ENCODE peak calls at places on chromosomes 16 and 17, in five cellular contexts. Y is tibial nerve, X is heart right ventricle, R is cardiac muscle cell, P is right lobe of liver. F is an unnamed sample.

GRCh38 chr17:32256695-32257013 is 9.0 kb upstream of the RHBDL3 start:
- DNase-seq in Y (no peak), X (no peak), R (no peak), P (no peak), F (no peak)

GRCh38 chr17:6786618-6787017 is 10.6 kb downstream of the FBXO39 start:
- DNase-seq in Y (no peak), X (no peak), R (no peak), P (no peak), F (peak; percentile 47)

GRCh38 chr17:4340914-4341615 is 25.4 kb downstream of the UBE2G1 start:
- DNase-seq in Y (no peak), X (no peak), R (no peak), P (no peak), F (no peak)

GRCh38 chr16:56328276-56329022 is 96.9 kb downstream of the AMFR start:
- DNase-seq in Y (no peak), X (no peak), R (no peak), P (no peak), F (no peak)

GRCh38 chr17:50681260-50682200 is 26.2 kb downstream of the ANKRD40 start:
- DNase-seq in Y (peak; percentile 70), X (no peak), R (peak; percentile 52), P (no peak), F (peak; percentile 83)

GRCh38 chr17:66386789-66387351 is 84.5 kb downstream of the PRKCA start:
- DNase-seq in Y (no peak), X (no peak), R (no peak), P (no peak), F (peak; percentile 70)

GRCh38 chr17:17035490-17035889 is 6.8 kb upstream of the MPRIP start:
- DNase-seq in Y (no peak), X (no peak), R (no peak), P (no peak), F (no peak)

GRCh38 chr16:49664221-49665215 is 191.4 kb downstream of the ZNF423 start:
- DNase-seq in Y (peak; percentile 18), X (peak; percentile 71), R (no peak), P (no peak), F (no peak)

GRCh38 chr16:74611721-74612120 is 4.8 kb upstream of the GLG1 start:
- DNase-seq in Y (no peak), X (no peak), R (no peak), P (no peak), F (peak; percentile 39)

GRCh38 chr17:28328325-28328724 is 6.9 kb downstream of the IFT20 start:
- DNase-seq in Y (no peak), X (no peak), R (no peak), P (peak; percentile 7), F (peak; percentile 52)

GRCh38 chr16:86663691-86664517 is 85.6 kb downstream of the FOXL1 start:
- DNase-seq in Y (no peak), X (no peak), R (no peak), P (no peak), F (peak; percentile 80)

GRCh38 chr16:7182510-7183109 is 150.0 kb upstream of the RBFOX1 start:
- DNase-seq in Y (no peak), X (no peak), R (peak; percentile 78), P (no peak), F (no peak)

GRCh38 chr16:65481956-65482355 is 360.1 kb upstream of the CDH11 start:
- DNase-seq in Y (no peak), X (no peak), R (no peak), P (no peak), F (no peak)

GRCh38 chr17:58982626-58983025 is 124.1 kb downstream of the TRIM37 start:
- DNase-seq in Y (no peak), X (no peak), R (no peak), P (no peak), F (no peak)

GRCh38 chr16:11250091-11250785 is 5.8 kb downstream of the SOCS1 start:
- DNase-seq in Y (no peak), X (no peak), R (no peak), P (no peak), F (peak; percentile 44)

GRCh38 chr17:62601438-62601837 is 26.0 kb upstream of the MRC2 start:
- DNase-seq in Y (no peak), X (no peak), R (no peak), P (no peak), F (peak; percentile 53)

GRCh38 chr17:53627511-53627910 is 195.2 kb upstream of the KIF2B start:
- DNase-seq in Y (no peak), X (no peak), R (no peak), P (no peak), F (no peak)

GRCh38 chr16:3147046-3147756 is 12.4 kb downstream of the ZNF213 start:
- DNase-seq in Y (no peak), X (no peak), R (no peak), P (no peak), F (no peak)

GRCh38 chr17:28467456-28468025 is 5.9 kb upstream of the SLC13A2 start:
- DNase-seq in Y (no peak), X (no peak), R (no peak), P (no peak), F (peak; percentile 90)

GRCh38 chr17:78974635-78975591 is 4.8 kb downstream of the LGALS3BP start:
- DNase-seq in Y (peak; percentile 75), X (peak; percentile 59), R (peak; percentile 32), P (peak; percentile 75), F (peak; percentile 89)

DNA sequence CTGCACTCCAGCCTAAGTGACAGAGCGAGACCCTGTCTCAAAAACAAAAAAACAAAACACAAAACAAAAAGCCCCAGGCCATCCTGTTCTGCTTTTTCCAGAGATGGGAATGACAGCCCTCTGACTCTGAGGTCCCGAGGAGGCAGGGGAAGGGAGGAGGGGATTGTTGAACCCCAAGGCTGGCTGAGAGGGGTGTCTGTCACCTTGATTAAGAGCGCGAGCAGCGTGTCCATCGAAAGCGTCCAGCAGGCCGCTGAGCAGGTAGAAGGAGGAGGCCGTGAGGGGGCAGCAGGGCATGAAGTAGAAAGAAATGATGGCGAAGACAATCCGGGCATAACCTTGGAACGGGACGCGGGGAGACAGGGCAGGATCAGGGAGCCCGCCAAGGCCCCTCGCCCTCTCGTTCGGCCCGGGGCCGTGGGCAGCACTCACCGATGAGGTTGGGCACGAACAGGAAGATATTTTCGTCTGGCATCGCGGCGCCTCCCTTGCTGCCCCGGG is 593 bp downstream of the CDIPT start:
- DNase-seq in Y (no peak), X (no peak), R (peak; percentile 43), P (no peak), F (peak; percentile 21)
- TF ChIP-seq CTCF in Y (no peak), X (no peak), R (peak; percentile 11), P (no peak), F (peak; percentile 30)

DNA sequence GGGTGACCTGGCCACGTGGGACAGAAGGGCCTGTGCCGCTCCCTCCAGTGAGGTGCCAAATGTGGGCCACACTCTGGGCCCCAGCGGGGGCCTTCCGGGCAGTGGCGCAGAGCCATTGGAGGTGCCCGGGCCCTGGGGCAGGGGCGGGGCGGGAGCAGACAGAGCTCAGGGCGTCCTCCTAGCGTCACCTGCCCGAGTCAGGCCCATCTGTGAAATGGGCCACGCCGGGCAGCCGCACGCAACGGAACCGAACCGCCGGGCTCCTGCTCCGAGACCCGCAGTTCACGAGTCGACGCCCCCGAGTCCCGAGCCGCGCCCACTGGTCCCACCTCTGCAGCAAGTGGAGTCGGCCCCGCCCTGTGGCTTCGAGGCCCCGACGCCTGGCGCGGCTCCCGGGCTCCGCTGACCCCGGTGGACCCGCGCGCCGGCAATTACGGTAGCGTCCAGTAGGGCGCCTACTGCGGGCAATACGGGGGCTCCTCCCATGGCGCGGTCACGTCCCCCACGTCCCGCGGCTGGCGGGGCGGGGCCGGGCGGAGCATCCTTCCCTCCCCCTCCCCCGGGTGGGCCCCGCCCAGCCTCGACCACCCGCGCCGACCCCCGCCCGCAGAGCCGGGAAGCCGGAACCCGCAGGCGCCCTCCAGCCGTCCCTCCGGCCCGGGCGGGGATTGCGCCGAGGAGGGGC is 1.9 kb downstream of the SLC16A3 start:
- DNase-seq in Y (peak; percentile 71), X (peak; percentile 92), R (peak; percentile 88), P (peak; percentile 94), F (peak; percentile 91)
- TF ChIP-seq CTCF in Y (peak; percentile 90), X (peak; percentile 51), R (peak; percentile 38), P (peak; percentile 69), F (peak; percentile 47)

GRCh38 chr17:68854509-68854908 is 100.7 kb downstream of the ABCA8 start:
- DNase-seq in Y (no peak), X (no peak), R (no peak), P (no peak), F (no peak)
- TF ChIP-seq CTCF in Y (no peak), X (no peak), R (no peak), P (no peak), F (no peak)

GRCh38 chr16:27642753-27643152 is 92.8 kb downstream of the KATNIP start:
- DNase-seq in Y (no peak), X (no peak), R (no peak), P (no peak), F (peak; percentile 31)
- TF ChIP-seq CTCF in Y (no peak), X (no peak), R (peak; percentile 20), P (no peak), F (peak; percentile 22)

GRCh38 chr17:67944035-67944434 is 52.2 kb downstream of the C17orf58 start:
- DNase-seq in Y (no peak), X (no peak), R (no peak), P (no peak), F (no peak)

GRCh38 chr17:67947325-67947813 is 48.9 kb downstream of the C17orf58 start:
- DNase-seq in Y (no peak), X (no peak), R (no peak), P (no peak), F (no peak)

DNA sequence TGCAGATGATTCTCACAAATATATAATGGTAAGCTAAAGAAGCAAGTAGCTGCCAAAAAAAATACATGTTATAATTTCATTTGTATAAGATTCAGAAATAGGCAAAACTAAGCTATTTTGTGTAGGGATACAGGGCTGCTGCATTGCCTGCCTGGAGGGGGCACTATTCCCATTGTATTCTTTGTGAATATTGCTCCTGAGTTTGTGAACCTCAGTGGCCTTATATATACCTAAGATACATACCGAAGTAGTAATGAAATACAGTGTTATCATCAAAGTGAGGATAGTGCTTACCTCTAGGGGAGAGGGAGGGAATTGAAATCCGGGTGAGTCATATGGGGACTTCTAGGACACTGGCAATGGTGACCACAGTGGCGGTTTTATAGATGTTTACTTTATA is 53.5 kb downstream of the C17orf58 start:
- DNase-seq in Y (no peak), X (no peak), R (peak; percentile 7), P (no peak), F (peak; percentile 20)
- TF ChIP-seq CTCF in Y (no peak), X (no peak), R (peak; percentile 48), P (no peak), F (peak; percentile 59)

DNA sequence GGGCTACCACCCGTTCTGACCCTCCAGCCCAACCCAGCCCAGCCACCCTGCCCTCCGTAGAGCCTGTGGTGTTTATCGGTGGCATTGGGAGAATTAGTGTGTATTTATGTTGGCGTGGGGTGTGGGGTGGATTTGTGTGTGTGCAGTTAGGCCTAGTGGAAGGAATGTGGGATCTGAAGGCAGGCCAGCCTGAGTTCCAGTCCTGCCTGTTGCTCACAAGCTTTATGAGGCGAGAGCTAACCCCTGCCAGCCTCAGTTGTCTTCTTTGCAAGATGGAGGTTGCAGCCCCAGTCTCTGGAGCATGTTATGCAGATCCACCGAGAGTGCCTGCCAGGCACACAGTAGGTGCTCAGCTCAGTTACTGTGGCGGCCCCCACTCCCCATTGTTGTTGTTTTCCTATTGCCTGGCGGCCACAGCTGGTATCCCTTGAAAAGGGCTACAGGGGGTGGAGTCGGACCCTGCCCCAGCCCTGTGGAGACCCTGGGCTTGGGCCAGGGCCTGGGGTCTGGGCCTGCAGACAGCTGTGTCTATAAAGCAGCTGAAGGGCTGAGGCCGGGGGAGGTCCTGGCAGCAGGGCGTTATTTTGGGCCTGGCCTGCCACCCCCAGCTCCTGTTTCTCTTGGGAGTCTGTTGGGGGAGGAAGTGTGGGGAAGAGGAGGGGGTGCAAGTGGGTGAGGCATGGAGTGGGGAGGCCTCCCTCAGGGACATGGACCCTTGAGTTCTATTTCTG is 5.1 kb downstream of the ERBB2 start:
- DNase-seq in Y (peak; percentile 28), X (no peak), R (peak; percentile 61), P (no peak), F (peak; percentile 48)
- TF ChIP-seq CTCF in Y (peak; percentile 59), X (no peak), R (peak; percentile 24), P (peak; percentile 32), F (peak; percentile 52)